ENCODE peak calls at places on chromosomes 4 and X, in eight cellular contexts. One of them, this sample, is unnamed.

GRCh38 chr4:158624889-158625478 is 46.7 kb downstream of the C4orf46 start:
- DNase-seq in transverse colon: no peak
- DNase-seq in vagina: no peak
- DNase-seq in upper lobe of left lung: no peak
- DNase-seq in sigmoid colon: no peak
- DNase-seq in K562: peak; percentile 48
- DNase-seq in HCT116: peak; percentile 58
- DNase-seq in stomach: no peak
- DNase-seq in this sample: no peak

GRCh38 chr4:110970642-110971041 is 347.8 kb upstream of the PITX2 start:
- DNase-seq in HCT116: peak; percentile 65
- DNase-seq in K562: no peak
- DNase-seq in vagina: no peak
- DNase-seq in stomach: peak; percentile 26
- DNase-seq in transverse colon: peak; percentile 68
- DNase-seq in sigmoid colon: no peak
- DNase-seq in upper lobe of left lung: no peak
- DNase-seq in this sample: no peak

GRCh38 chr4:145307763-145308430 is 127.5 kb upstream of the OTUD4 start:
- DNase-seq in upper lobe of left lung: no peak
- DNase-seq in stomach: no peak
- DNase-seq in vagina: no peak
- DNase-seq in K562: no peak
- DNase-seq in sigmoid colon: no peak
- DNase-seq in transverse colon: no peak
- DNase-seq in HCT116: no peak
- DNase-seq in this sample: no peak

GRCh38 chr4:164571593-164572385 is 182.1 kb upstream of the SMIM31 start:
- DNase-seq in vagina: no peak
- DNase-seq in transverse colon: no peak
- DNase-seq in HCT116: no peak
- DNase-seq in stomach: no peak
- DNase-seq in K562: no peak
- DNase-seq in upper lobe of left lung: no peak
- DNase-seq in sigmoid colon: no peak
- DNase-seq in this sample: no peak

GRCh38 chrX:114930227-114930626 is 87.2 kb downstream of the IL13RA2 start:
- DNase-seq in transverse colon: no peak
- DNase-seq in HCT116: no peak
- DNase-seq in vagina: no peak
- DNase-seq in upper lobe of left lung: no peak
- DNase-seq in stomach: no peak
- DNase-seq in sigmoid colon: no peak
- DNase-seq in K562: no peak
- DNase-seq in this sample: no peak

GRCh38 chrX:154116514-154116913 is 19.0 kb upstream of the MECP2 start:
- DNase-seq in stomach: no peak
- DNase-seq in K562: no peak
- DNase-seq in vagina: no peak
- DNase-seq in upper lobe of left lung: no peak
- DNase-seq in HCT116: no peak
- DNase-seq in sigmoid colon: no peak
- DNase-seq in transverse colon: no peak
- DNase-seq in this sample: no peak

GRCh38 chr4:95095352-95095974 is 337.7 kb downstream of the BMPR1B start:
- DNase-seq in K562: no peak
- DNase-seq in vagina: no peak
- DNase-seq in stomach: no peak
- DNase-seq in HCT116: peak; percentile 7
- DNase-seq in transverse colon: no peak
- DNase-seq in upper lobe of left lung: no peak
- DNase-seq in sigmoid colon: no peak
- DNase-seq in this sample: no peak

GRCh38 chrX:49934148-49934547 is 11.8 kb downstream of the CLCN5 start:
- DNase-seq in HCT116: no peak
- DNase-seq in sigmoid colon: no peak
- DNase-seq in K562: no peak
- DNase-seq in stomach: no peak
- DNase-seq in vagina: no peak
- DNase-seq in upper lobe of left lung: no peak
- DNase-seq in transverse colon: no peak
- DNase-seq in this sample: no peak

GRCh38 chr4:1200425-1201035 is 28.1 kb upstream of the SPON2 start:
- DNase-seq in stomach: peak; percentile 51
- DNase-seq in vagina: no peak
- DNase-seq in sigmoid colon: peak; percentile 96
- DNase-seq in K562: peak; percentile 43
- DNase-seq in transverse colon: peak; percentile 71
- DNase-seq in HCT116: no peak
- DNase-seq in upper lobe of left lung: peak; percentile 86
- DNase-seq in this sample: peak; percentile 81

GRCh38 chr4:127782275-127783025 is at the start of gene HSPA4L:
- DNase-seq in vagina: no peak
- DNase-seq in sigmoid colon: peak; percentile 93
- DNase-seq in transverse colon: peak; percentile 31
- DNase-seq in HCT116: peak; percentile 63
- DNase-seq in upper lobe of left lung: peak; percentile 47
- DNase-seq in K562: peak; percentile 33
- DNase-seq in stomach: peak; percentile 39
- DNase-seq in this sample: peak; percentile 82

DNA sequence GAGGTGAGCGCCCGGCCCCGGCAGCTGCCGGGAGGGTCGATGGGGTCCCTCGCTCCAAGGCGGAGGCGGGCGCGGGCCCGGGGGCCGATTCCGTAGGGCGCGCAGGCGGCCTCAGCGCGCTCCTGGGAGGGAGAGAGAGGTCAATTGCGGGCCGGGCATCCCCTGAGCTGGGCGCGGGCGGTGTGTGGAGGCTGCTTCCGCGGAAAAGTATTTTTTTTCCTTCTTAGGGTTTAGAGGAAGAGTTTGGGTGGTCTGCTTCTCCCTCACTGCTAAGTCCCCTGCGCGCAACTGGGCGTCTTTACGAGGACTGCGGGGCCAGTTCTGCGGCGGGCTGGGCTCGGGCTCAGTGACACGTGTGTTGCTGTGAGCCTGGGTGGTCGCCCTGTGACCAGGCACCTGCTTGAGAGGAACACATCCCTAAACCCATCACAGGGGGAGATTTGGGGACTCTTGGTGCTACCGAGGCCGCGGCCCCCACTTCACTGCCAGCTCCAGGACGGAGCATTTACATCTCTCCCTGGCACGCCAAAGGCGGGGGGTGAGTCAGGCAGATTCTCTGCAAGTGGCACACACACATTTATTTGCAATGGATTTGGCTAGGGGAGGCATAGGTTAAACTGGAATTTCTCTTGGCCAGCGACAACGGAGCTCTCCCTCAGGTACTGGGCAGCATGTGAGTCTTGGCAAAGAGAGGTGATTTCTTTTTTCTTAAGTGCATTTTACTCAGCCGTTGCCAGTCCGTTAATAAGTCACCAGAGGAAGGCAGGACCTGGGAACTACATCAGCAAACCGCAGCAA is 151.2 kb upstream of the SLC4A4 start:
- DNase-seq in upper lobe of left lung: no peak
- DNase-seq in K562: no peak
- DNase-seq in vagina: no peak
- DNase-seq in HCT116: no peak
- DNase-seq in sigmoid colon: peak; percentile 68
- DNase-seq in transverse colon: peak; percentile 56
- DNase-seq in stomach: peak; percentile 60
- DNase-seq in this sample: peak; percentile 78
- TF ChIP-seq POLR2A in upper lobe of left lung: no peak
- TF ChIP-seq POLR2A in K562: no peak
- TF ChIP-seq POLR2A in vagina: no peak
- TF ChIP-seq POLR2A in HCT116: no peak
- TF ChIP-seq POLR2A in sigmoid colon: no peak
- TF ChIP-seq POLR2A in transverse colon: peak; percentile 77
- TF ChIP-seq POLR2A in stomach: no peak
- TF ChIP-seq POLR2A in this sample: no peak

DNA sequence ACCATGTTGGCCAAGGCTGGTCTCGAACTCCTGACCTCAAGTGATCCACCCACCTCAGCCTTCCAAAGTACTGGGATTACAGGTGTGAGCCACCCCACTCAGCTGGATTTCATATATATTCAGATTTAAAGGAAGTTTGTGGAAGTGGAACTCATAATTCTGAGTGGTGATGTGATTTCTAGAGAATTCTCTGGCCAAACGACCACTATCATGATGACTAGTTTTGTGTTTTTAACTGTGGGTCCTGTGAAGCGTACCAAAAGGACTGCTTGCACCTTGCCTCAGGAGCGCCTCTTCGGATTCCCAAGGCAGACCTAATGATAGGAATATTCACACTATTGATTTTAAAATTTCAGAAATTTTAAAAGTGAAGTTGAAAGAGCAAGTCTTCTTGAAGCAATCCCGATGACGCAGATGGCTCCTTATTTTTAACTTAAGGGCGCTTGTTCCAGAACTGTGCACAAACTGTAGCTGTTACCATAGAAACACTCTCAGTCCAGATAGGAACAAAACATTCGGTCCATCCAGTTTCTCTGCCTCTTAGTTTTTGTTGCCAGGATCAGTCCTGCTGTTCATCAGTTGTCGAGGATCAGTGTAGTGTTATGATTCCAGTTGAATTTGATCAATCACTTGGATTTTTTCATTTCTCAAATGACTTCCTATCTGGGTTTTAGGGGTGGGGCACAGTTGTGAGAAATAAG is 51.7 kb upstream of the CLCN4 start:
- DNase-seq in vagina: no peak
- DNase-seq in upper lobe of left lung: no peak
- DNase-seq in K562: no peak
- DNase-seq in HCT116: no peak
- DNase-seq in sigmoid colon: peak; percentile 75
- DNase-seq in stomach: no peak
- DNase-seq in transverse colon: no peak
- DNase-seq in this sample: no peak
- TF ChIP-seq POLR2AphosphoS5 in vagina: no peak
- TF ChIP-seq POLR2AphosphoS5 in upper lobe of left lung: no peak
- TF ChIP-seq POLR2AphosphoS5 in K562: no peak
- TF ChIP-seq POLR2AphosphoS5 in HCT116: no peak
- TF ChIP-seq POLR2AphosphoS5 in sigmoid colon: peak; percentile 75
- TF ChIP-seq POLR2AphosphoS5 in stomach: peak; percentile 8
- TF ChIP-seq POLR2AphosphoS5 in transverse colon: peak; percentile 76
- TF ChIP-seq POLR2AphosphoS5 in this sample: no peak

DNA sequence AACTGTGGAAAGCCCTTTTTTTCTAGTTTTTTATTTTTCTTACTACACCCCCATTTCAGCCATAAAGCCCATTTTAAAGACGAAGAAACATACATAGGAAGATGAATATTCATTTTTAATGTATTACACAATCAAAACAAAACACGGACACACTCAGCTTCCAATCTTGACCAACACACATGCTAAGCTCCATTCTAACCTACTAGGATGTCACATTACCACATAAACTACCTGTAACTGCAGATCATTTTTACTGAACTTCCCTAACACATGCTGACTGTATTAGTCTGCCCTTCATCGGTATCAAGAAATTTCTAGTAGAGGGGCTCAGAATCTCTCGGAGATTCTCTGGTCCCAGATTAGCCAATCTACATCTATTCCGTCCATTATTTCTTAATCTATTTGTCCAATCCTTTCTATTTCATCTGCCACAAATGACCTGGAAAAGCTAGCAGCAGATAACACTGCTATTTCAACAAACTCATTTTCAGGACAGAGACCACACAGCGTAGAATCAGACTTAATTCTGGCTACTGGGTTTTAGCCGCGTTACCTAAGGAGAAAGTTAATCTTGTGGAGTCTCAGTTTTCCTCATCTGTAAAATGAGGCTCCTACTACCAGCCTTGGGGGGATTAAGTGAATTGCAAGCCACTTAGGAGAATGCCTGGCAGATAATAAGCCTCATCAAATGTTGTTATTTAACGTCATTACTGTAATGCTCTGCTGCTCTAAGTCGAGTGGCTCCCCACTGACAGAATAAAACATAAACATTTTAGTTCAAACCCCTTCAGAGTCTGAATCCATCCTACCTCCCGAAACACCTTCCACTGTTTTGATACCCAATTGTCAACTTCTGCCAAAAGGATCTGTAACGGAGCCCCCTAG is 1.6 kb downstream of the CCNI start:
- DNase-seq in sigmoid colon: no peak
- DNase-seq in vagina: no peak
- DNase-seq in K562: no peak
- DNase-seq in HCT116: no peak
- DNase-seq in transverse colon: no peak
- DNase-seq in upper lobe of left lung: no peak
- DNase-seq in stomach: no peak
- DNase-seq in this sample: no peak
- TF ChIP-seq POLR2A in sigmoid colon: no peak
- TF ChIP-seq POLR2A in vagina: no peak
- TF ChIP-seq POLR2A in K562: no peak
- TF ChIP-seq POLR2A in HCT116: no peak
- TF ChIP-seq POLR2A in transverse colon: no peak
- TF ChIP-seq POLR2A in upper lobe of left lung: no peak
- TF ChIP-seq POLR2A in stomach: no peak
- TF ChIP-seq POLR2A in this sample: no peak

DNA sequence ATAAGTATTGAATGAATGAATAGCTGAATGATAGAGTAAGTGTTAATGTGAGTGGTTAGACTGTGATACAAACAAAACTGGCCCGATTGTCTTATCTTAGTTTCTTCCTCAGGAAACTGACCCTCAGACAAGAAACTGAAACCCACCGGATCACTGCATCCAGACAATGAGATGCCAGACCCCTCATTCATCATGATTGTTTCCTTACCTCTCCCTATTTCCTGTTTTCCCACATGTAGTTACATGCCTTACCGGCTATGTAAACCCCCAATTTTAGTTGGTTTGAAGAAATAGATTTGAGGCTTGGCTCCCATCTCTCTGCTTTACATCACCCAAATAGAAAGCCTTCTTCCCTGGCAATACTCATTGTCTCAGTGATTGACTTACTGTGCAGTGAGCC is 218.9 kb upstream of the PPP1R2C start:
- DNase-seq in stomach: no peak
- DNase-seq in K562: no peak
- DNase-seq in upper lobe of left lung: no peak
- DNase-seq in transverse colon: no peak
- DNase-seq in HCT116: no peak
- DNase-seq in vagina: no peak
- DNase-seq in sigmoid colon: no peak
- DNase-seq in this sample: no peak
- TF ChIP-seq POLR2AphosphoS5 in stomach: no peak
- TF ChIP-seq POLR2AphosphoS5 in K562: no peak
- TF ChIP-seq POLR2AphosphoS5 in upper lobe of left lung: no peak
- TF ChIP-seq POLR2AphosphoS5 in transverse colon: no peak
- TF ChIP-seq POLR2AphosphoS5 in HCT116: no peak
- TF ChIP-seq POLR2AphosphoS5 in vagina: no peak
- TF ChIP-seq POLR2AphosphoS5 in sigmoid colon: no peak
- TF ChIP-seq POLR2AphosphoS5 in this sample: no peak

DNA sequence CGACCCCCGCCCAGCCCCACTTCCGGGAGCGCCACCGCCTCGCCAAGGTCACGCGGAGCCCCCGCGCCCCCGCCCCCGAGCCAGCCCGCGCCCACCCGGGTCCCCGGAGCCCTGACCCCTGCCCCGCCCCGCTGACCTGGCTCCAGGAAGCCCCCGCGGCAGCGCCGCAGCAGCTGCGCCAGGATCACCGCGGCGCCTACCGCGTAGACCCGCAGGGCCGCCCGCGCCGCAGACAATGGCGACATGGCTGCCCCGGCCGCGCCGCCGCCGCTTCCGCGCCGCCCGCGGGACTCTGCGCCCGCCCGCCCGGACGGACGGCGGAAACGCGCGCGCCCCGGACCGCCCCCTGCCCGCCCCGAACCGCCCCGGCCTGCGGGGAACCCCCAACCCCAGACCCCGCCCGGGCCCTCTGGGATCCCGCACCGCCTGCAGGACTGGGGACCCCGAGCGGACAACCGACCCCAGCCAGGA is at the start of the genes DHRSX and ZBED1:
- DNase-seq in stomach: peak; percentile 51
- DNase-seq in sigmoid colon: no peak
- DNase-seq in transverse colon: peak; percentile 48
- DNase-seq in upper lobe of left lung: peak; percentile 94
- DNase-seq in HCT116: no peak
- DNase-seq in vagina: no peak
- DNase-seq in K562: peak; percentile 83
- DNase-seq in this sample: peak; percentile 93
- TF ChIP-seq POLR2A in stomach: no peak
- TF ChIP-seq POLR2A in sigmoid colon: no peak
- TF ChIP-seq POLR2A in transverse colon: no peak
- TF ChIP-seq POLR2A in upper lobe of left lung: peak; percentile 12
- TF ChIP-seq POLR2A in HCT116: no peak
- TF ChIP-seq POLR2A in vagina: no peak
- TF ChIP-seq POLR2A in K562: no peak
- TF ChIP-seq POLR2A in this sample: no peak